ENCODE peak calls at places on chromosome 5, in ten cellular contexts. M is GM10248; Y is AG04449; J is right lobe of liver; B is RPMI8226; U is activated CD8-positive, alpha-beta memory T cell treated with anti-CD3 and anti-CD28 coated beads, Interleukin-2, amount 50 U/mL, for 48 hours; G is NCI-H524 treated with DMSO at 0.1 percent for 48 hours; H is glutamatergic neuron; E is B cell; W is activated effector memory CD4-positive, alpha-beta T cell treated with anti-CD3 and anti-CD28 coated beads, Interleukin-2, amount 50 U/mL, for 16 hours. L is an unnamed sample.

GRCh38 chr5:10201223-10201868 is 48.3 kb downstream of the ATPSCKMT start:
- DNase-seq in M (no peak), Y (no peak), J (no peak), B (no peak), U (no peak), G (no peak), H (no peak), E (no peak), W (no peak), L (no peak)

GRCh38 chr5:10695055-10695649 is 65.9 kb downstream of the DAP start:
- DNase-seq in M (peak; percentile 69), Y (no peak), J (peak; percentile 76), B (peak; percentile 72), U (no peak), G (peak; percentile 44), H (peak; percentile 77), E (peak; percentile 61), W (no peak), L (peak; percentile 43)

GRCh38 chr5:23820764-23821471 is 313.5 kb downstream of the PRDM9 start:
- DNase-seq in M (no peak), Y (no peak), J (no peak), B (peak; percentile 24), U (no peak), G (peak; percentile 6), H (no peak), E (no peak), W (no peak), L (no peak)

GRCh38 chr5:9947231-9947693 is 302.4 kb downstream of the ATPSCKMT start:
- DNase-seq in M (no peak), Y (no peak), J (no peak), B (no peak), U (no peak), G (no peak), H (no peak), E (no peak), W (no peak), L (peak; percentile 53)

GRCh38 chr5:61625682-61626620 is 293.9 kb downstream of the ZSWIM6 start:
- DNase-seq in M (peak; percentile 33), Y (no peak), J (peak; percentile 79), B (peak; percentile 48), U (peak; percentile 77), G (no peak), H (peak; percentile 62), E (peak; percentile 44), W (no peak), L (peak; percentile 58)

GRCh38 chr5:147578228-147579024 is 68.6 kb upstream of the DPYSL3 start:
- DNase-seq in M (no peak), Y (no peak), J (no peak), B (peak; percentile 15), U (no peak), G (no peak), H (no peak), E (no peak), W (no peak), L (no peak)

GRCh38 chr5:32320576-32320975 is 7.8 kb upstream of the MTMR12 start:
- DNase-seq in M (no peak), Y (no peak), J (no peak), B (no peak), U (no peak), G (no peak), H (no peak), E (no peak), W (no peak), L (no peak)

GRCh38 chr5:38023799-38024198 is 184.0 kb upstream of the GDNF start:
- DNase-seq in M (no peak), Y (no peak), J (no peak), B (no peak), U (no peak), G (no peak), H (no peak), E (no peak), W (no peak), L (no peak)

GRCh38 chr5:68122929-68123328 is 92.6 kb upstream of the PIK3R1 start:
- DNase-seq in M (no peak), Y (no peak), J (no peak), B (no peak), U (no peak), G (no peak), H (no peak), E (no peak), W (no peak), L (no peak)

GRCh38 chr5:136132087-136132486 is 558 bp upstream of the SMAD5 start:
- DNase-seq in M (peak; percentile 35), Y (no peak), J (no peak), B (no peak), U (no peak), G (no peak), H (peak; percentile 30), E (no peak), W (no peak), L (no peak)

GRCh38 chr5:146516151-146516475 is at the start of gene GPR151:
- DNase-seq in M (no peak), Y (no peak), J (no peak), B (no peak), U (no peak), G (peak; percentile 26), H (no peak), E (no peak), W (no peak), L (no peak)

GRCh38 chr5:135737701-135738563 is 96.5 kb upstream of the SLC25A48 start:
- DNase-seq in M (no peak), Y (no peak), J (no peak), B (peak; percentile 49), U (no peak), G (peak; percentile 23), H (no peak), E (no peak), W (no peak), L (no peak)

GRCh38 chr5:93246093-93246855 is 334.7 kb downstream of the NR2F1-AS1 start:
- DNase-seq in M (no peak), Y (no peak), J (no peak), B (no peak), U (no peak), G (no peak), H (no peak), E (no peak), W (no peak), L (no peak)

GRCh38 chr5:139369181-139369580 is 13.9 kb downstream of the SLC23A1 start:
- DNase-seq in M (no peak), Y (peak; percentile 45), J (no peak), B (no peak), U (no peak), G (no peak), H (no peak), E (no peak), W (no peak), L (no peak)

GRCh38 chr5:135234242-135235000 is 164.6 kb downstream of the MACROH2A1 start:
- DNase-seq in M (no peak), Y (no peak), J (peak; percentile 25), B (no peak), U (no peak), G (no peak), H (peak; percentile 9), E (peak; percentile 25), W (peak; percentile 27), L (no peak)

GRCh38 chr5:151063136-151063544 is 17.7 kb downstream of the TNIP1 start:
- DNase-seq in M (no peak), Y (no peak), J (no peak), B (no peak), U (no peak), G (no peak), H (no peak), E (no peak), W (no peak), L (no peak)

GRCh38 chr5:90894866-90895420 is 336.3 kb downstream of the ADGRV1 start:
- DNase-seq in M (no peak), Y (no peak), J (no peak), B (no peak), U (no peak), G (no peak), H (no peak), E (no peak), W (no peak), L (no peak)

GRCh38 chr5:5649641-5650040 is 227.2 kb downstream of the ICE1 start:
- DNase-seq in M (no peak), Y (no peak), J (no peak), B (no peak), U (no peak), G (no peak), H (no peak), E (no peak), W (no peak), L (no peak)

GRCh38 chr5:41447761-41448510 is 62.5 kb downstream of the PLCXD3 start:
- DNase-seq in M (no peak), Y (no peak), J (no peak), B (no peak), U (no peak), G (no peak), H (no peak), E (no peak), W (no peak), L (no peak)

GRCh38 chr5:100676807-100677631 is 141.8 kb downstream of the FAM174A start:
- DNase-seq in M (no peak), Y (no peak), J (no peak), B (no peak), U (no peak), G (no peak), H (no peak), E (no peak), W (no peak), L (no peak)

GRCh38 chr5:145471831-145472616 is 363.1 kb downstream of the PRELID2 start:
- DNase-seq in M (no peak), Y (no peak), J (no peak), B (no peak), U (no peak), G (no peak), H (no peak), E (no peak), W (no peak), L (no peak)

GRCh38 chr5:93305984-93306383 is 275.0 kb downstream of the NR2F1-AS1 start:
- DNase-seq in M (no peak), Y (no peak), J (no peak), B (peak; percentile 4), U (no peak), G (no peak), H (no peak), E (no peak), W (no peak), L (no peak)

GRCh38 chr5:139382371-139382770 is 726 bp downstream of the SLC23A1 start:
- DNase-seq in M (no peak), Y (no peak), J (no peak), B (peak; percentile 28), U (no peak), G (no peak), H (no peak), E (no peak), W (no peak), L (no peak)

GRCh38 chr5:133635051-133635450 is 22.7 kb upstream of the FSTL4 start:
- DNase-seq in M (no peak), Y (no peak), J (no peak), B (no peak), U (no peak), G (no peak), H (no peak), E (no peak), W (no peak), L (no peak)

GRCh38 chr5:176853151-176853793 is 42.9 kb downstream of the UNC5A start:
- DNase-seq in M (no peak), Y (no peak), J (no peak), B (no peak), U (no peak), G (no peak), H (no peak), E (no peak), W (no peak), L (no peak)

GRCh38 chr5:33445808-33446207 is 5.0 kb downstream of the TARS1 start:
- DNase-seq in M (no peak), Y (no peak), J (no peak), B (no peak), U (no peak), G (no peak), H (no peak), E (no peak), W (no peak), L (no peak)

GRCh38 chr5:74021090-74021489 is 395.1 kb downstream of the ARHGEF28 start:
- DNase-seq in M (no peak), Y (no peak), J (no peak), B (no peak), U (no peak), G (no peak), H (no peak), E (no peak), W (no peak), L (no peak)

GRCh38 chr5:106171132-106171531 is 1499.6 kb downstream of the EFNA5 start:
- DNase-seq in M (no peak), Y (no peak), J (no peak), B (no peak), U (no peak), G (no peak), H (no peak), E (no peak), W (no peak), L (no peak)

L was measured in GM06990.